ENCODE peak calls at places on chromosomes 4 and X, in eight cellular contexts. Q, B, C, T, U, D, E and K are unnamed samples.

GRCh38 chr4:72341432-72341820 is 227.6 kb downstream of the ADAMTS3 start:
- DNase-seq in E (no peak), B (no peak), T (no peak), Q (no peak), U (no peak), D (no peak), C (no peak), K (no peak)

GRCh38 chr4:153479118-153479517 is 13.0 kb downstream of the TMEM131L start:
- DNase-seq in D (no peak), U (no peak), C (no peak), Q (no peak), B (no peak), E (no peak), T (no peak), K (no peak)

GRCh38 chrX:110081740-110082139 is 78.8 kb downstream of the TMEM164 start:
- DNase-seq in D (peak; percentile 3), B (no peak), E (no peak), C (peak; percentile 28), Q (no peak), T (peak; percentile 65), U (no peak), K (peak; percentile 53)

GRCh38 chr4:25702848-25703247 is 47.2 kb downstream of the SLC34A2 start:
- DNase-seq in B (no peak), C (peak; percentile 67), T (no peak), E (no peak), D (peak; percentile 34), Q (no peak), U (peak; percentile 81), K (no peak)

GRCh38 chrX:147920161-147920666 is 8.5 kb downstream of the FMR1 start:
- DNase-seq in E (no peak), Q (no peak), T (no peak), B (no peak), U (no peak), C (no peak), D (no peak), K (no peak)

GRCh38 chrX:154918060-154918483 is 31.9 kb downstream of the F8A1 start:
- DNase-seq in B (peak; percentile 48), D (peak; percentile 84), E (peak; percentile 43), U (peak; percentile 75), T (peak; percentile 58), Q (peak; percentile 79), C (peak; percentile 80), K (peak; percentile 43)

GRCh38 chr4:103002551-103002950 is 17.0 kb downstream of the SLC9B1 start:
- DNase-seq in B (no peak), C (peak; percentile 36), U (peak; percentile 63), D (peak; percentile 6), T (no peak), E (no peak), Q (no peak), K (no peak)

GRCh38 chrX:16476692-16477091 is 173.3 kb upstream of the S100G start:
- DNase-seq in E (no peak), C (no peak), U (no peak), D (peak; percentile 22), B (peak; percentile 7), T (no peak), Q (no peak), K (no peak)

GRCh38 chr4:126269106-126269505 is 954.4 kb downstream of the FAT4 start:
- DNase-seq in E (no peak), C (peak; percentile 7), Q (no peak), T (no peak), B (no peak), D (no peak), U (peak; percentile 31), K (peak; percentile 33)

GRCh38 chr4:9989918-9990635 is 31.2 kb downstream of the SLC2A9 start:
- DNase-seq in T (peak; percentile 59), E (no peak), B (no peak), Q (no peak), C (no peak), D (no peak), U (no peak), K (peak; percentile 78)

GRCh38 chr4:6257243-6258025 is 12.2 kb upstream of the WFS1 start:
- DNase-seq in U (no peak), E (no peak), C (no peak), D (no peak), T (no peak), Q (no peak), B (no peak), K (no peak)

GRCh38 chrX:55326985-55327384 is 62.3 kb upstream of the PAGE3 start:
- DNase-seq in Q (peak; percentile 31), D (no peak), T (no peak), U (no peak), B (no peak), E (no peak), C (no peak), K (peak; percentile 23)

GRCh38 chrX:19799319-19800182 is 87.8 kb downstream of the SH3KBP1 start:
- DNase-seq in B (no peak), C (peak; percentile 31), U (peak; percentile 80), D (no peak), Q (no peak), T (no peak), E (no peak), K (no peak)

GRCh38 chr4:186190456-186191265 is 706 bp upstream of the CYP4V2 start:
- DNase-seq in T (peak; percentile 75), C (no peak), B (no peak), D (no peak), Q (no peak), E (peak; percentile 38), U (peak; percentile 45), K (peak; percentile 48)

DNA sequence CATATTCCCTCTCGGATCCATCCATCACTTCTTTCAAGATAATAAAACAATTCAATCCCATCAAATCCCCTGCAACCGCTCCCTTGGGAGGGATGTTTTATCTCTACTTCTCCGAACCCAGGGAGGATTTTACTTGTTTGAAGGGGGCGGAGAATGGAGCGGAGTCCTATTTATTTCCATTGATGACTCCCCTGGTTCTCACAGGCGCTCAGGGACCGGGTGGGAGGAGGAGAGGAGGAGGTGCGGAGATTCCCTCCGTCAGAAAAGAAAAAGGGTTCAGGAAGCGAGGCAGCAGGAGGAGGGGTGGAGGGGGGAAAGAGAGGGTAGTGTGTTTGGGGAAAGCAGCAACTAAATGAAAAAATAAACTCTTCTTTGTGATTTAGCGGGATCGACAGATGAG is 2.1 kb downstream of the NDNF start:
- DNase-seq in T (no peak), E (no peak), U (peak; percentile 45), C (no peak), D (no peak), B (no peak), Q (no peak), K (no peak)
- H3K4me3 ChIP-seq in T (peak overlapping the region; percentile 50), E (peak overlapping the region; percentile 60), U (peak overlapping the region; percentile 84), C (no peak overlapping the region), D (no peak overlapping the region), B (no peak overlapping the region), Q (peak overlapping the region; percentile 49), K (peak overlapping the region; percentile 68)

DNA sequence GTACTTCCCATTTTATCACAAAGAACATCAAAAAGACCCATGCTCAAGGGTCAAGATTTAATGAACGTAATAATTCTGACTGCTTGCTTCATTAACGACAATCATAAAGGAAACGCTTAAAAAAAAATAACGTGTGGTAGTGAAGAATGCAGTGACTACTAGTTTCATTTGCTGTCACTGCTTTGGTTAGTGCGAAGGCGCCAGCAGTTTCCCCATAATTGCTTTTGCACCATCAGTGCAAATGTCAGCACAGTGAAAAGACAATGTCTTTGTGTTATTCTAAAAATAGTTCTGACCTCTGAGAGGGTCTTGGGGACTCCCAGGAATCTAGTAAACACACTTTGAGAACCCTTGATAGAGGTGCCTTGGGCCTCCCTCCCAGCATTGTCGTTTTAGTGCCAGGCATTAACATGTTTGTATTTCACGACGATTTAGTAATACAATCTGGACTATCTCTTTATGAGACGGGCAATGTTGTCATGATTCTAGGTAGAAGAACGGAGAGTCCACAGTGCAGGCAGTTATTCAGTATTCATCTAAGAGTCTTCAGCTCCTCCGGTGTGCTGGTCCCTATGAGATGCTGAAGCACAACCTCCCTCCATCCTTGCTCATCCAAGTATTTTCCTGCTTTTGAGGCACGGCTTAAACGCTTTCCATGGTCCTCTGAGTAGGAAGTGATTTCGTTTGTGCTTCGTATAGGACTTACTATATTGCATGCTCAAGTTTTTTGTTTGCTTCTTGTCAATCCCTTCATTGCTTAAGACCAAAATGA is 71.1 kb downstream of the AFF1 start:
- DNase-seq in E (no peak), D (peak; percentile 25), B (no peak), Q (no peak), U (peak; percentile 54), T (no peak), C (no peak), K (no peak)
- H3K4me1 ChIP-seq in E (peaks cover 4% of the 10 kb centered on the region), D (peaks cover 24% of the 10 kb centered on the region), B (peaks cover 65% of the 10 kb centered on the region), Q (no peaks in the 10 kb centered on the region), U (peaks cover 24% of the 10 kb centered on the region), T (peaks cover 40% of the 10 kb centered on the region), C (peaks cover 6% of the 10 kb centered on the region), K (peaks cover 48% of the 10 kb centered on the region)

DNA sequence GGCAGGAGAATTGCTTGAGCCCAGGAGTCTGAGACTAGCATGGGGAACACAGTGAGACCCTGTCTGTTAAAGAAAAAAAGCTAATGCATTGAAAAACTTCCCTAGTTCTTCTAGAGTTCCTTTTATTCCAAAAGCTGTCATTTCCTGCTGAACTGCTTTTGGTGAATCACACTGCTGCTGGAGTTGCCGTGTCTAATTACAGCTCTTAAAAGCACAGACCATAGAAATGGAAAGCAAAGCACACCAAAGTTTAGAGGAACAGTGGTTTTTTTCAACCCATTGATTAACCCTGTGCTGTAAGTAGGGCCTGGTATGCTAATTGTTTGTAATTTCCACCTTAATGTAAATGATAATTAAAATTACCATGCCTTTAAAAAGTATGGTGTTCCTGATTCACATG is 52.4 kb downstream of the SEPTIN11 start:
- DNase-seq in E (no peak), B (no peak), C (peak; percentile 79), U (peak; percentile 76), Q (no peak), T (no peak), D (peak; percentile 63), K (no peak)
- H3K27ac ChIP-seq in E (peak overlapping the region; percentile 35), B (no peak overlapping the region), C (peak overlapping the region; percentile 87), U (peak overlapping the region; percentile 43), Q (no peak overlapping the region), T (peak overlapping the region; percentile 33), D (peak overlapping the region; percentile 12), K (peak overlapping the region; percentile 10)

DNA sequence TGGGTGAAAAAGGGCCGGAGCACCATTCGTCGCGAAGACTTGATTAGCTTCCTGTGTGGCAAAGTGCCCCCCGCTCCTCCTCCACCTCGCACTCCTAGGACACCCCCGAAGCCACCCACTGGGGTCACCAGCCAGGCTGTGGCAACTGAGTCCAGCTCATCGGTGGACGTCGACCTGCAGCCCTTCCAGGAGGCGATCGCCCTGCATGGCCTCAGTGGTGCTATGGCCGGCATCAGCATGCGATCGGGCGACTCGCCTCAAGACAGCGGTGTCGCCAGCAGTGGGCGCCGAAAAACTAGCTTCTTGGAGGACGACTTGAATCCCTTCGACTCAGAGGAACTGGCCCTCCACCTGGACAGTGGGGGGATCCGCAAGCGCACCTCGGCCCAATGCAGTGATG is 126.8 kb upstream of the CXorf66 start:
- DNase-seq in C (no peak), U (no peak), T (no peak), E (no peak), Q (no peak), D (no peak), B (no peak), K (no peak)
- H3K4me3 ChIP-seq in C (no peak overlapping the region), U (no peak overlapping the region), T (no peak overlapping the region), E (no peak overlapping the region), Q (no peak overlapping the region), D (no peak overlapping the region), B (no peak overlapping the region), K (peak overlapping the region; percentile 30)